ENCODE peak calls at places on chromosomes 11 and 22, in six cellular contexts. V, Q, C, F, A and T are unnamed samples. For H3K4me1, the result is how much of the 10 kb centered on the place peaks cover.

GRCh38 chr11:26078217-26078821 is 253.6 kb upstream of the ANO3 start:
- DNase-seq in F (no peak), V (no peak), A (no peak), C (no peak), Q (no peak), T (no peak)

GRCh38 chr22:36435516-36436415 is 45.7 kb downstream of the TXN2 start:
- DNase-seq in Q (peak), A (no peak), V (no peak), F (no peak), C (no peak), T (no peak)

GRCh38 chr22:27541831-27542230 is 259.7 kb downstream of the MN1 start:
- DNase-seq in V (no peak), A (no peak), C (no peak), Q (no peak), F (no peak), T (no peak)

GRCh38 chr11:125404136-125404810 is 91.8 kb downstream of the FEZ1 start:
- DNase-seq in C (no peak), V (peak), Q (peak), F (no peak), A (no peak), T (no peak)

GRCh38 chr11:2671748-2672147 is 28.0 kb downstream of the KCNQ1OT1 start:
- DNase-seq in Q (no peak), A (peak), C (no peak), V (no peak), F (no peak), T (peak)

GRCh38 chr11:86360775-86361395 is 13.8 kb upstream of the CCDC81 start:
- DNase-seq in V (no peak), Q (peak), A (no peak), C (no peak), F (no peak), T (no peak)

GRCh38 chr11:130897262-130898182 is 18.8 kb downstream of the SNX19 start:
- DNase-seq in Q (no peak), A (peak), V (peak), C (peak), F (peak), T (peak)

GRCh38 chr11:28581286-28582242 is 473.4 kb downstream of the METTL15 start:
- DNase-seq in A (no peak), Q (no peak), V (no peak), F (no peak), C (no peak), T (no peak)

GRCh38 chr22:25483931-25484330 is 80.5 kb upstream of the GRK3 start:
- DNase-seq in Q (no peak), A (no peak), F (no peak), C (no peak), V (no peak), T (no peak)

GRCh38 chr11:121105063-121105480 is 4.0 kb downstream of the TECTA start:
- DNase-seq in A (peak), Q (no peak), C (peak), V (peak), F (no peak), T (peak)

GRCh38 chr11:61868601-61869476 is 22.5 kb downstream of the FADS3 start:
- DNase-seq in V (no peak), F (no peak), C (no peak), A (no peak), Q (no peak), T (no peak)

GRCh38 chr22:47586946-47587345 is 824.5 kb downstream of the TBC1D22A start:
- DNase-seq in C (no peak), V (no peak), F (no peak), Q (no peak), A (peak), T (peak)

GRCh38 chr22:38218661-38219331 is 17.0 kb downstream of the MAFF start:
- DNase-seq in Q (peak), V (peak), A (peak), F (peak), C (peak), T (peak)

GRCh38 chr11:120431633-120432032 is 79.9 kb upstream of the GRIK4 start:
- DNase-seq in F (no peak), Q (no peak), A (no peak), V (no peak), C (no peak), T (no peak)

GRCh38 chr11:60390389-60390788 is 5.9 kb upstream of the MS4A14 start:
- DNase-seq in Q (no peak), F (no peak), C (no peak), A (no peak), V (no peak), T (no peak)

GRCh38 chr22:27745809-27746208 is 55.7 kb downstream of the MN1 start:
- DNase-seq in A (no peak), V (no peak), F (no peak), Q (no peak), C (no peak), T (no peak)

GRCh38 chr11:80899381-80899780 is 1458.6 kb upstream of the TENM4 start:
- DNase-seq in F (no peak), A (no peak), V (no peak), C (no peak), Q (no peak), T (no peak)

GRCh38 chr11:76830639-76831312 is 29.9 kb upstream of the ACER3 start:
- DNase-seq in Q (no peak), F (no peak), A (no peak), V (no peak), C (no peak), T (no peak)

GRCh38 chr22:21106000-21106399 is 60.3 kb downstream of the LRRC74B start:
- DNase-seq in C (no peak), Q (no peak), V (no peak), A (no peak), F (no peak), T (no peak)

GRCh38 chr11:79670846-79671245 is 230.0 kb upstream of the TENM4 start:
- DNase-seq in A (no peak), Q (no peak), C (no peak), V (no peak), F (no peak), T (no peak)

GRCh38 chr11:28632338-28632737 is 524.1 kb downstream of the METTL15 start:
- DNase-seq in Q (no peak), F (no peak), V (no peak), A (no peak), C (no peak), T (no peak)

GRCh38 chr22:19117111-19117512 is 5.1 kb downstream of the DGCR2 start:
- DNase-seq in Q (no peak), C (no peak), F (no peak), V (no peak), A (no peak), T (no peak)

GRCh38 chr11:77127969-77128691 is at the start of gene MYO7A:
- DNase-seq in Q (peak), V (peak), A (no peak), C (peak), F (no peak), T (no peak)

GRCh38 chr22:20647586-20648305 is 126.2 kb upstream of the SERPIND1 start:
- DNase-seq in A (no peak), V (no peak), C (no peak), Q (no peak), F (no peak), T (no peak)

GRCh38 chr11:9616042-9616640 is 42.7 kb downstream of the WEE1 start:
- DNase-seq in F (no peak), C (no peak), A (no peak), Q (no peak), V (no peak), T (no peak)

GRCh38 chr11:61511383-61511782 is 2.8 kb downstream of the LRRC10B start:
- DNase-seq in F (no peak), C (no peak), V (no peak), Q (no peak), A (no peak), T (no peak)

GRCh38 chr11:101436511-101437142 is 147.2 kb downstream of the TRPC6 start:
- DNase-seq in V (no peak), A (no peak), C (no peak), F (no peak), Q (peak), T (no peak)

GRCh38 chr11:65888163-65888814 is at the start of gene FIBP:
- DNase-seq in F (peak), V (peak), Q (peak), A (peak), C (peak), T (peak)

GRCh38 chr11:65887723-65888162 is 528 bp downstream of the FIBP start:
- DNase-seq in F (no peak), A (no peak), V (no peak), C (no peak), Q (no peak), T (no peak)

GRCh38 chr11:65891180-65892136 is 985 bp downstream of the CCDC85B start:
- DNase-seq in Q (peak), A (peak), V (no peak), C (peak), F (no peak), T (no peak)

GRCh38 chr11:65892661-65893317 is 2.3 kb downstream of the CCDC85B start:
- DNase-seq in V (no peak), A (no peak), C (no peak), F (no peak), Q (no peak), T (no peak)

DNA sequence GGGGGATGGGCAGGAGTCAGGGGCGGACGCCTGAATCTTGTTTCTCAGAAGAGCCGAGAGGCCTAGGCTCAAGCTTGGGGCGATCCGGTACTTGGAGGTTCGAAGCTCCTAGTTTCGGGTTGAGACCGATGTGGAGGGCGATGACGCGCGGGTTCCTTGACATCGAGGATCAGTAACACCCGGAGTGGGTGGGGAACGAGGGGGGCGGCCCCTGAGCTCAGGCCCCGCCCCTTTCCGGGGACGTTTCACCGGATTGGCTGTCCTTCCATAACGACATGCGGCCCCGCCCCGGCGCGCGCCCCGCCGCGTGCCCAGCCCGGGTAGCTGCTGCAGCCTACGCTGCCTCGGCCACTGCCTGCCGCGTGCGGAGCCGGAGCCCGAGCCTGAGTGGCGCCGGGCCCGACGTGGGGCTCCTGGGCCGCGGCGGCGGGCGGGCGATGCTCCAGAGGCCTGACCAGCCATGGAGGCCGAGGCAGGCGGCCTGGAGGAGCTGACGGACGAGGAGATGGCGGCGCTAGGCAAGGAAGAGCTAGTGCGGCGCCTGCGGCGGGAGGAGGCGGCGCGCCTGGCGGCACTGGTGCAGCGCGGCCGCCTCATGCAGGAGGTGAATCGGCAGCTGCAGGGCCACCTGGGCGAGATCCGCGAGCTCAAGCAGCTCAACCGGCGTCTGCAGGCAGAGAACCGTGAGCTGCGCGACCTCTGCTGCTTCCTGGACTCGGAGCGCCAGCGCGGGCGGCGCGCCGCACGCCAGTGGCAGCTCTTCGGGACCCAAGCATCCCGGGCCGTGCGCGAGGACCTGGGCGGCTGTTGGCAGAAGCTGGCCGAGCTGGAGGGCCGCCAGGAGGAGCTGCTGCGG is at the start of gene CCDC85B:
- DNase-seq in A (peak), C (peak), Q (peak), F (peak), V (peak), T (peak)
- H3K4me1 ChIP-seq in A (half or more), C (half or more), Q (under half), F (under half), V (under half), T (half or more)

GRCh38 chr11:63619967-63620366 is 5.7 kb upstream of the PLAAT3 start:
- DNase-seq in A (no peak), C (no peak), F (no peak), Q (no peak), V (no peak), T (no peak)
- H3K4me1 ChIP-seq in A (under half), C (under half), F (under half), Q (under half), V (under half), T (under half)

DNA sequence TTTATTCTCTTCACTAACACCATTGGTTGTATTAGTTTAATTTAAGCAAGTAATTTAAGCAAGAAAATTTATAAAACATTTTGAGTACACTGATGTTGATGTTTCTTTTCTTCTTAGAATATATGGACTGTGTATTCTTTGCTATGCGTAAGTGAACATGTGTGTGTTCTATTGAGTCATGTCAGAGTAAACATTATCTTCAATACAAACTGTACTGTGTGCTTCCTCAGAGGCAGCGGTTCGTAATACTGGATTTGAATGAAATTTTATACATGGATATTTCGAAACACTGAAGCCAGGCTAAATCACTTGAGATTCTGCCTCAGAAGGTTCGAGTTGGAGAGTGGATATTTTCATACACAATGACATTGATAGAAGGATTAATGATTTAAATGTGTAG is 452.6 kb downstream of the LUZP2 start:
- DNase-seq in Q (no peak), C (no peak), F (no peak), V (no peak), A (no peak), T (no peak)
- H3K4me1 ChIP-seq in Q (under half), C (under half), F (under half), V (under half), A (under half), T (under half)

GRCh38 chr11:118373871-118374270 is 14.5 kb downstream of the UBE4A start:
- DNase-seq in Q (no peak), A (no peak), F (no peak), V (no peak), C (no peak), T (no peak)
- H3K4me1 ChIP-seq in Q (under half), A (under half), F (under half), V (under half), C (under half), T (under half)

GRCh38 chr22:16965560-16965959 is 42.5 kb downstream of the GAB4 start:
- DNase-seq in Q (no peak), V (no peak), C (no peak), A (no peak), F (no peak), T (no peak)

GRCh38 chr22:16966251-16966650 is 41.8 kb downstream of the GAB4 start:
- DNase-seq in C (no peak), V (no peak), Q (no peak), A (no peak), F (no peak), T (no peak)

GRCh38 chr22:16968218-16968595 is 39.8 kb downstream of the GAB4 start:
- DNase-seq in A (no peak), C (no peak), Q (no peak), F (no peak), V (no peak), T (no peak)

GRCh38 chr22:16969508-16970327 is 38.3 kb downstream of the GAB4 start:
- DNase-seq in F (no peak), A (no peak), V (no peak), C (no peak), Q (no peak), T (no peak)

DNA sequence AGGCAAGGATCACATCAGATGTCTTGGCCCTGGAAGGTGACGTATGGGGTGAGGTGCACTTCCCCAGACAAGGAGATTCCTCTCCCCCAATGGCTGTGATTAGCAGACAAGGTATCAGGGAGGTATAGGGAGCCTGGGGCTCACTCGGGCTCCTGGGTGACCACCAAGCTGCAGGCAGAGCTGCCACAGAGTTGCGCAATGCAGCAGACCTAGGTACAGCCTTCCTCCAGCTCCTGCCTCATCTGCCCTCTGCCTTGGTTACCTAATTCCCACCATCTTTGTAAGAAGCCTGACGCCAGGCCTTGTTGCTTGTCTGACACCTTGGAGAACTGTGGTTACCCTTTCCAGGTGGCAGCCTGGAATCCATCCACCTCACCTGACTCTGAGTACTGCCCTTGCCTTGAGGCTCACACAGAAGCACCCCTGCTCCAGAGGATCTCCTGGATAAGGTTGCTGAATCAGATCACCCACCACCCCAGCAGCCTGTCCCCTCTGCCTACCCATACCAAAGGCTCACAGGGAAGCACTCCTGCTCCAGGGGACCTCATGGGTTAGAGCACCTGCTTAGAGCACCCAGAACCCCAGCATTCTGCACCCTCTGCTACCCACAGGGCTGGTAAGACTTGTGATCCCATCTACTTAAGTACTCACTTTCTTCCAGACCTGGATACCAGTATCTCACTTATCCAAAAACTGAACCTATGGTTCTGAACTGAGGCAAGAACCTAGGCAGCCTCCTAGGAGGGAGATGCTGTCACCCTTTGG is 40.4 kb downstream of the GAB4 start:
- DNase-seq in Q (no peak), F (no peak), V (no peak), A (no peak), C (no peak), T (no peak)
- H3K4me1 ChIP-seq in Q (under half), F (under half), V (under half), A (under half), C (under half), T (under half)

DNA sequence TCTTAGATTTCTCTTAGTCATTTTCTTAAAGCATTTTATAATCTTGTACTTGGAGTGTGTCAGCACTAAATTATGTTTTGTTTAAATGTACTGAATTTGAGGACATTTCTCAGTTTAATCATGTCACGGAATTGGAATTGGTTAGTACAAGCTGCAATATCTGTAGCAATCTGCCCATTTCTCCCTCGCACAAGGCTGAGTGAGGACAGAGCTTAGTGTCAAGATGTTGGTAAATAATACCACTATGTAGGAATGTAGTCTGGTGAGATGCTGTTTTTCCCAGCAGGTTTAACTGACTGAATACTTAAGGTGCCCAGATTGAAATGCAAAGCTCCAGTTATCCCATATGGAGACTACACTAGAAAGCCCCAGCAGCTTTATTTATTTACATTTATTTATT is 30.6 kb downstream of the SREBF2 start:
- DNase-seq in A (no peak), C (no peak), Q (no peak), V (no peak), F (no peak), T (no peak)
- H3K4me1 ChIP-seq in A (under half), C (under half), Q (under half), V (under half), F (under half), T (under half)

DNA sequence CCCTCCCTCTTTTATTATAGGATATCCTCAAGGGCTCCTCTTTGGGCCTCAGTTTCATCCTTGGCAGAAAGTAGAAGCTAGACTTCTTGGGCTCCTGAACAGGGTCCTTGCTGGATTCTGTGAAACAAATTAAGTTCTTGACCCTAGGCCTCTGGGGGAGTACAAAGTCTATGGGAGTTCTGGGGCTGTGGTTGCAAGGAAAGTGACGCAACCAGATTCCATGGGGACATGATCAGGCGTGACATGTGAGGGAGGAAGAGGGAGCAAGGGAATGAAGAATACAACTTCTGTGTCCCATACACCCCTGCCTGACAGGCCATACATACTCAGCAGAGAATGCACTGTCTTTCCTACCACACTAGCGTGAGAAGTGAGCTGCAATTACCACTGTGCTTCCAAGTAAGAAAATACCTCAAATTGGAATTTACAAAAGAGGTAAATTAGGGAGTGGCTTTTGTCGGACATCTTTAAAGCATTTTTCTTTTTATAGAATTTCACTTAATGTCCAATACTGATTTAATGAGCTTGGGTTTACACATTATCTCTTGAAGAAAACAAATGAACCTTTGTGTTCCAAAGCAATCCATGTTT is 38.7 kb downstream of the LIMK2 start:
- DNase-seq in F (no peak), Q (no peak), V (no peak), A (no peak), C (no peak), T (no peak)
- H3K4me1 ChIP-seq in F (under half), Q (under half), V (under half), A (under half), C (half or more), T (half or more)

DNA sequence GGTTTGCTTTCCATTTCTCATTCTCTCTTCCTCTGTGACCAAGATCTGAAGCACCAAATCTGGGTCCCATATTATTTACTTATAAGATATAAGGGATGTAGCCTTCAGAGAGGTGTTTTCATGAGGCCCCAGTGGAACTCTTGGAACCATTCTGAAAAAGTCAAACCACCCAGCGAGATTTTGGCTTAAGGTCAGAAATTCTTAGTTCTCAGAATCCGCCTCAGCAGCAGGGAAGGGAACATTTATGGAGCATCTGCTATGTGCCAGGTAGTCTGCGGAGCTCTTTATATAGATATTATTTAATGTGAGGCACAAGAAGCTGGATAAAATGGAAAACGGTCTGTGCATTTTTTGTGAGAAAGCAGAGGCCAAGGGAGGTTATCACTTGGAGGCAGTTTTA is 6.3 kb downstream of the NAV2 start:
- DNase-seq in C (no peak), Q (no peak), A (no peak), F (no peak), V (no peak), T (no peak)
- H3K4me1 ChIP-seq in C (half or more), Q (under half), A (half or more), F (under half), V (under half), T (under half)